ENCODE peak calls at places on chromosome 22, in eight cellular contexts. X is spleen; P is right lobe of liver; V is left lung; A is ovary; B is RWPE1; I is IMR-90; T is CD8-positive, alpha-beta T cell. D is an unnamed sample.

GRCh38 chr22:39528681-39529486 is 3.7 kb downstream of the RPS19BP1 start:
- DNase-seq in X (peak), P (peak), V (peak), A (peak), B (peak), I (peak), T (peak), D (peak)

GRCh38 chr22:47784367-47784983 is 1022.0 kb downstream of the TBC1D22A start:
- DNase-seq in X (peak), P (no peak), V (no peak), A (no peak), B (no peak), I (no peak), T (no peak), D (no peak)

GRCh38 chr22:50337262-50338041 is 5.7 kb upstream of the PPP6R2 start:
- DNase-seq in X (no peak), P (no peak), V (no peak), A (no peak), B (no peak), I (no peak), T (no peak), D (no peak)

GRCh38 chr22:21628386-21629261 is 1.2 kb downstream of the YDJC start:
- DNase-seq in X (peak), P (peak), V (peak), A (no peak), B (no peak), I (no peak), T (no peak), D (no peak)

GRCh38 chr22:38843716-38844660 is at the start of gene NPTXR:
- DNase-seq in X (no peak), P (peak), V (peak), A (peak), B (peak), I (peak), T (peak), D (no peak)

GRCh38 chr22:49039625-49040024 is 788.0 kb downstream of the BRD1 start:
- DNase-seq in X (no peak), P (no peak), V (no peak), A (no peak), B (no peak), I (no peak), T (no peak), D (no peak)

GRCh38 chr22:42644422-42645340 is 4.3 kb upstream of the ATP5MGL start:
- DNase-seq in X (no peak), P (no peak), V (no peak), A (peak), B (no peak), I (no peak), T (no peak), D (no peak)

GRCh38 chr22:48352086-48352911 is 1475.4 kb downstream of the BRD1 start:
- DNase-seq in X (peak), P (no peak), V (no peak), A (no peak), B (no peak), I (no peak), T (no peak), D (no peak)

GRCh38 chr22:30047364-30047738 is 32.9 kb upstream of the HORMAD2 start:
- DNase-seq in X (no peak), P (no peak), V (no peak), A (no peak), B (no peak), I (peak), T (no peak), D (no peak)

GRCh38 chr22:41576877-41577276 is 12.8 kb downstream of the PMM1 start:
- DNase-seq in X (no peak), P (peak), V (no peak), A (peak), B (peak), I (peak), T (no peak), D (peak)

GRCh38 chr22:25153961-25154685 is 45.5 kb upstream of the CRYBB3 start:
- DNase-seq in X (no peak), P (peak), V (no peak), A (no peak), B (peak), I (no peak), T (no peak), D (peak)

GRCh38 chr22:44345872-44346271 is 33.1 kb upstream of the SHISAL1 start:
- DNase-seq in X (no peak), P (no peak), V (no peak), A (no peak), B (no peak), I (no peak), T (no peak), D (no peak)

GRCh38 chr22:20968281-20968977 is 1.4 kb downstream of the AIFM3 start:
- DNase-seq in X (peak), P (no peak), V (peak), A (no peak), B (no peak), I (no peak), T (no peak), D (no peak)

GRCh38 chr22:29872145-29872893 is 10.7 kb upstream of the MTMR3 start:
- DNase-seq in X (no peak), P (no peak), V (no peak), A (no peak), B (no peak), I (no peak), T (no peak), D (no peak)

GRCh38 chr22:37300551-37301017 is 18.3 kb downstream of the CYTH4 start:
- DNase-seq in X (no peak), P (no peak), V (peak), A (no peak), B (no peak), I (no peak), T (peak), D (no peak)

GRCh38 chr22:44892803-44893730 is 116.7 kb downstream of the PHF21B start:
- DNase-seq in X (peak), P (no peak), V (no peak), A (no peak), B (no peak), I (no peak), T (no peak), D (no peak)

GRCh38 chr22:29664731-29665130 is 55.1 kb upstream of the CABP7 start:
- DNase-seq in X (no peak), P (no peak), V (no peak), A (no peak), B (no peak), I (peak), T (no peak), D (no peak)

GRCh38 chr22:49767355-49768062 is 60.2 kb downstream of the BRD1 start:
- DNase-seq in X (peak), P (peak), V (peak), A (peak), B (no peak), I (peak), T (no peak), D (peak)

GRCh38 chr22:50072714-50073538 is 12.3 kb downstream of the MLC1 start:
- DNase-seq in X (peak), P (no peak), V (no peak), A (no peak), B (no peak), I (no peak), T (no peak), D (no peak)

GRCh38 chr22:43014062-43014875 is 680 bp downstream of the PACSIN2 start:
- DNase-seq in X (peak), P (peak), V (peak), A (peak), B (peak), I (no peak), T (peak), D (no peak)

GRCh38 chr22:30802202-30803166 is 107.8 kb downstream of the OSBP2 start:
- DNase-seq in X (peak), P (peak), V (peak), A (peak), B (peak), I (peak), T (peak), D (peak)

GRCh38 chr22:38172016-38172431 is 9.6 kb downstream of the PLA2G6 start:
- DNase-seq in X (no peak), P (no peak), V (no peak), A (no peak), B (peak), I (peak), T (no peak), D (no peak)

GRCh38 chr22:40157546-40157945 is 20.2 kb upstream of the TNRC6B start:
- DNase-seq in X (no peak), P (no peak), V (no peak), A (no peak), B (no peak), I (no peak), T (no peak), D (no peak)

GRCh38 chr22:50184541-50185383 is 951 bp upstream of the TRABD start:
- DNase-seq in X (peak), P (peak), V (peak), A (peak), B (no peak), I (no peak), T (no peak), D (no peak)

GRCh38 chr22:24803064-24803542 is 2.9 kb upstream of the SGSM1 start:
- DNase-seq in X (no peak), P (peak), V (no peak), A (peak), B (peak), I (peak), T (peak), D (peak)

GRCh38 chr22:40679964-40680818 is 907 bp downstream of the MCHR1 start:
- DNase-seq in X (no peak), P (no peak), V (no peak), A (no peak), B (no peak), I (peak), T (no peak), D (peak)

GRCh38 chr22:37254206-37254866 is 10.3 kb upstream of the RAC2 start:
- DNase-seq in X (peak), P (peak), V (no peak), A (no peak), B (no peak), I (peak), T (no peak), D (peak)

GRCh38 chr22:31107206-31108118 is at the start of gene SELENOM:
- DNase-seq in X (peak), P (peak), V (peak), A (peak), B (peak), I (peak), T (peak), D (peak)

GRCh38 chr22:46044718-46045458 is 67.9 kb upstream of the WNT7B start:
- DNase-seq in X (peak), P (peak), V (peak), A (peak), B (no peak), I (no peak), T (no peak), D (no peak)

GRCh38 chr22:46042786-46043185 is 65.8 kb upstream of the WNT7B start:
- DNase-seq in X (peak), P (no peak), V (no peak), A (peak), B (no peak), I (peak), T (no peak), D (no peak)

GRCh38 chr22:46043816-46044717 is 67.1 kb upstream of the WNT7B start:
- DNase-seq in X (peak), P (peak), V (no peak), A (peak), B (no peak), I (no peak), T (no peak), D (no peak)

GRCh38 chr22:46041642-46042041 is 64.7 kb upstream of the WNT7B start:
- DNase-seq in X (peak), P (no peak), V (no peak), A (peak), B (no peak), I (no peak), T (no peak), D (no peak)

GRCh38 chr22:46043339-46043738 is 66.4 kb upstream of the WNT7B start:
- DNase-seq in X (peak), P (no peak), V (no peak), A (peak), B (no peak), I (no peak), T (no peak), D (no peak)
- H3K27ac ChIP-seq in X (peak), P (peak), V (peak), A (peak), B (peak), I (no peak), T (peak), D (no peak)

DNA sequence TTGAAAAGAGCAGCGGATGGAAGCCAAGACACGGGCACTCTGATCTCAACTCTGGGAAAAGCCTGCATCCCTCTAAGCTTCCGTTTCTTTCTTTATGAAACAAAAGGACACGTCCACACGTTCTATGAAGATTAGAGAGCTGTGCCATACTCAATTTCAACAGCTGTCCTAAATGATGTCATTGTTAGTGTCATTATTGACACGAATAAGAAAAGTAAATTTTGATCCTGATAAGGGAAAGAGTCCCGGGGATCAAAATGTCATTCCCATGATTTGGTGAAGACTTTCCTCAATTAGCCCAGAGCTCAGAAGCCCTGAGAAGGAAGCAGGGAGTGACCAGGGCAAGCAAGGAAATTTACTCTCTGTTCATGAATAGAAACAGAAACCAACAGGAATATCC is 356.7 kb downstream of the LARGE1 start:
- DNase-seq in X (no peak), P (peak), V (no peak), A (no peak), B (no peak), I (no peak), T (no peak), D (no peak)
- H3K27ac ChIP-seq in X (no peak), P (peak), V (no peak), A (no peak), B (no peak), I (no peak), T (no peak), D (no peak)

DNA sequence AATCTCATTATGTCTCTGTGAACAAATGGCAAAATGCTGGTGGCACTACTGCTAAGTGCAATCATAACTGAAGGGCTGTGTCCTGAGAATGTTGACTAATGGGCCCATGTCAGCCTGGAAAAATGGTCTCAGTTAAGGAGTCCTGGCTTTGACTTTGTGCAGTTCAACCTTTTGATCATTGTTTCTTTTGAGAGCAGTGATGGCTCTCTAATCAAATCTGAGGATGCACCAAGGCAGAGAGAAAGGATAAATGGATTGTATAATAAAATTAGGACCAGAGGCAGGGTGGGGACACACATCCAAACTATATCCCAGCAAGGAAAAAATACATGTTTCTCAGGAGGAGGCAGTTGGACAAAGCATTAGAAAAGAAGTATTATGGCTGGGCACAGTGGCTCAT is 59.6 kb upstream of the SYN3 start:
- DNase-seq in X (no peak), P (no peak), V (no peak), A (no peak), B (no peak), I (no peak), T (no peak), D (no peak)
- H3K27ac ChIP-seq in X (no peak), P (no peak), V (no peak), A (no peak), B (no peak), I (no peak), T (no peak), D (no peak)

GRCh38 chr22:19290400-19291217 is 910 bp downstream of the CLTCL1 start:
- DNase-seq in X (peak), P (peak), V (no peak), A (no peak), B (no peak), I (no peak), T (no peak), D (no peak)

GRCh38 chr22:19287889-19288288 is 3.6 kb downstream of the CLTCL1 start:
- DNase-seq in X (no peak), P (no peak), V (no peak), A (no peak), B (no peak), I (peak), T (no peak), D (peak)

GRCh38 chr22:19285831-19286230 is 5.7 kb downstream of the CLTCL1 start:
- DNase-seq in X (no peak), P (no peak), V (no peak), A (no peak), B (no peak), I (no peak), T (no peak), D (no peak)

GRCh38 chr22:19289475-19290161 is 1.9 kb downstream of the CLTCL1 start:
- DNase-seq in X (no peak), P (no peak), V (no peak), A (no peak), B (no peak), I (peak), T (no peak), D (peak)

GRCh38 chr22:19287076-19287724 is 4.3 kb downstream of the CLTCL1 start:
- DNase-seq in X (no peak), P (no peak), V (no peak), A (no peak), B (peak), I (peak), T (no peak), D (peak)
- H3K27ac ChIP-seq in X (no peak), P (no peak), V (no peak), A (no peak), B (peak), I (no peak), T (no peak), D (peak)

GRCh38 chr22:23142546-23143105 is 836 bp upstream of the RSPH14 start:
- DNase-seq in X (peak), P (no peak), V (no peak), A (no peak), B (no peak), I (no peak), T (no peak), D (no peak)
- H3K27ac ChIP-seq in X (peak), P (peak), V (peak), A (no peak), B (peak), I (no peak), T (peak), D (peak)

GRCh38 chr22:19175026-19175601 is 3.4 kb downstream of the SLC25A1 start:
- DNase-seq in X (no peak), P (no peak), V (no peak), A (no peak), B (no peak), I (no peak), T (no peak), D (no peak)
- H3K27ac ChIP-seq in X (no peak), P (peak), V (no peak), A (no peak), B (peak), I (no peak), T (no peak), D (peak)

GRCh38 chr22:26724414-26724813 is 67.0 kb downstream of the MIAT start:
- DNase-seq in X (no peak), P (no peak), V (no peak), A (no peak), B (no peak), I (no peak), T (no peak), D (no peak)

GRCh38 chr22:26722159-26722558 is 64.8 kb downstream of the MIAT start:
- DNase-seq in X (no peak), P (no peak), V (no peak), A (no peak), B (peak), I (peak), T (no peak), D (no peak)

DNA sequence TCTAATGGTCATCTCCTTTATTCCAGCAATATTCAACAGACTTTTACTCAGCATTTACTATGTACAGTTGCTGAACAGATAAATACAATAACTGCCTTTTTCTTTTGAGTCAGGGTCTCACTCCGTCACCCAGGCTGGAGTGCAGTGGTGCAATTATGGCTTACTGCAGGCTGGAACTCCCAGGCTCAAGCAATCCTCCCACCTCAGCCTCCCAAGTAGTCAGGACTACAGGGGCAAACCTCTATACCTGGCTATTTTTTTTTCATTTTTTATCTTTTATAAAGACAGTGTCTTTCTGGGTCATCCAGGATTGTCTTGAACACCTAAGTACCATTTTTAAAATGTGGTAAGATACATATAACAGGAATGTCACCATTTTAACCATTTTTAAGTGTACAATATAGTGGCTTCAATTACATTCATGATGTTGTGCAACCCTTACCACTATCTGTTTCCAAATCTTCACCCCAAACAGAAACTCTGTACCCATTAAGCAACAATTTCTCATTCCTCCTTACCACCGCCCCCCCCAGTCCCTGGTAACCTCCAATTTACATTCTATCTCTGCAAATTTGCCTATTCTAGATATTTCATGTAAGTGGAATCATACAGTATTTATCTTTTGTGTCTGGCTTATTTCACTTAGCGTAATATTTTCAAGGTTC is 67.8 kb downstream of the MIAT start:
- DNase-seq in X (no peak), P (no peak), V (no peak), A (no peak), B (no peak), I (no peak), T (no peak), D (no peak)
- H3K27ac ChIP-seq in X (no peak), P (no peak), V (no peak), A (no peak), B (no peak), I (no peak), T (no peak), D (no peak)

DNA sequence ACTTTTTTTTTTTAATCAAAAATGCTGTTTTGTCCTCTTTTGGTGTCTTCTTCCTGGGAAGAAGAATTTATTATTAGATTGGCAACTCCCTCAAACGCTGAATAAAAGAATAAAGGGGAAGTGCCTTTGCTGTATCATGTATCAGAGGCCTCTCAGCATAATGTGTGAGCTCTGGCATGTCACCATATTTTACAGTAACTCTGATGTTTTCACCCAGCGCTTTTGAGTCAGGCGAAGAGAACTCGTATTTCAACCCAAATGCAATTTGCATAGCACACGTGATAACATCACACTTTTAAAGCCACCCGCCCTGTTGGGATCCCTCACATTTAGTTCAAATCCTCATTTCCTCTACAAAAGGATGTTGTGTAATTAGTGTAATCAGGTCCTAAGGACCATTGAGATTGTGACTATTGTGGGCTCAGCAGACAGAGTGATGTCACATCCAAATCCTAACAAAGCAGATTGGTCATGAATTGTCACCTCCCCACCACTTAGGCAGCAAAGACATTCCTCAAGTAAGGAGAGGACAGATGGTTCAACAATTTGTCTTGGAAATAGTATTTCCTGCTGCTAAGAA is 496.1 kb upstream of the LARGE1 start:
- DNase-seq in X (no peak), P (no peak), V (no peak), A (no peak), B (no peak), I (no peak), T (no peak), D (no peak)
- H3K27ac ChIP-seq in X (no peak), P (no peak), V (no peak), A (no peak), B (no peak), I (no peak), T (no peak), D (no peak)